ENCODE peak calls at places on chromosomes 1 and 21, in seven cellular contexts. I, C, T, W, M, R and J are unnamed samples.

GRCh38 chr1:53442297-53442696 is 16.9 kb upstream of the DMRTB1 start:
- DNase-seq in M (peak), T (no peak), W (no peak), C (no peak), R (peak), I (no peak), J (no peak)

GRCh38 chr1:243433737-243434370 is 178.0 kb downstream of the SDCCAG8 start:
- DNase-seq in R (peak), I (no peak), C (no peak), W (no peak), M (peak), T (no peak), J (no peak)

GRCh38 chr1:72197786-72198185 is 84.6 kb downstream of the NEGR1 start:
- DNase-seq in W (no peak), M (no peak), C (no peak), I (no peak), R (no peak), T (no peak), J (no peak)

GRCh38 chr1:244041475-244042100 is 9.5 kb upstream of the ZBTB18 start:
- DNase-seq in R (peak), I (no peak), M (peak), C (no peak), T (no peak), W (no peak), J (no peak)

GRCh38 chr21:34695434-34695833 is 26.6 kb downstream of the CLIC6 start:
- DNase-seq in I (no peak), W (no peak), C (no peak), M (no peak), R (no peak), T (peak), J (peak)

GRCh38 chr1:145692785-145693443 is 14.3 kb downstream of the PDZK1 start:
- DNase-seq in M (no peak), I (no peak), W (no peak), T (no peak), C (no peak), R (peak), J (no peak)

GRCh38 chr1:118988186-118989005 is at the start of gene TBX15:
- DNase-seq in W (peak), T (no peak), C (no peak), M (no peak), I (no peak), R (peak), J (no peak)

GRCh38 chr1:61426254-61426653 is 298.7 kb downstream of the TM2D1 start:
- DNase-seq in M (no peak), I (no peak), T (no peak), W (no peak), C (no peak), R (no peak), J (no peak)

GRCh38 chr1:74468982-74469603 is 43.3 kb downstream of the LRRC53 start:
- DNase-seq in W (no peak), R (peak), M (peak), I (no peak), T (peak), C (no peak), J (peak)

GRCh38 chr1:115670476-115671175 is 28.9 kb downstream of the VANGL1 start:
- DNase-seq in T (no peak), W (no peak), C (no peak), I (no peak), R (no peak), M (peak), J (no peak)

GRCh38 chr1:174519845-174520244 is 72.1 kb downstream of the GPR52 start:
- DNase-seq in M (no peak), C (no peak), T (no peak), I (no peak), R (no peak), W (no peak), J (no peak)

GRCh38 chr1:9755441-9755995 is 68.2 kb downstream of the CLSTN1 start:
- DNase-seq in I (no peak), C (no peak), R (no peak), T (no peak), W (no peak), M (no peak), J (no peak)

GRCh38 chr1:154996966-154997701 is 3.7 kb downstream of the LENEP start:
- DNase-seq in R (no peak), T (no peak), M (no peak), C (no peak), I (no peak), W (no peak), J (no peak)

GRCh38 chr1:106621853-106622252 is 434.6 kb upstream of the PRMT6 start:
- DNase-seq in R (no peak), M (no peak), I (no peak), T (no peak), C (no peak), W (no peak), J (no peak)

GRCh38 chr1:21749109-21749508 is 33.8 kb downstream of the USP48 start:
- DNase-seq in I (peak), R (no peak), C (no peak), W (no peak), T (no peak), M (no peak), J (no peak)

GRCh38 chr21:15896501-15896900 is 166.7 kb downstream of the USP25 start:
- DNase-seq in M (no peak), C (no peak), W (no peak), T (no peak), R (no peak), I (no peak), J (no peak)

GRCh38 chr21:32576011-32576410 is 9.3 kb downstream of the TCP10L start:
- DNase-seq in W (no peak), I (no peak), R (no peak), C (no peak), M (no peak), T (no peak), J (no peak)

GRCh38 chr1:107689157-107689556 is 275.8 kb downstream of the VAV3 start:
- DNase-seq in I (no peak), W (no peak), C (peak), T (no peak), M (no peak), R (no peak), J (no peak)

GRCh38 chr1:233440952-233441401 is 113.5 kb downstream of the MAP3K21 start:
- DNase-seq in C (no peak), R (peak), W (peak), I (no peak), M (peak), T (peak), J (peak)

GRCh38 chr1:243903023-243903422 is 53.0 kb upstream of the AKT3 start:
- DNase-seq in W (no peak), R (no peak), I (no peak), T (no peak), C (no peak), M (no peak), J (no peak)

GRCh38 chr1:179322481-179323026 is 29.0 kb downstream of the SOAT1 start:
- DNase-seq in W (no peak), I (no peak), R (no peak), T (no peak), M (peak), C (no peak), J (no peak)

GRCh38 chr1:2826316-2826715 is 24.8 kb upstream of the TTC34 start:
- DNase-seq in I (no peak), W (no peak), T (no peak), C (no peak), M (no peak), R (no peak), J (no peak)

GRCh38 chr1:61056674-61057439 is 25.5 kb upstream of the NFIA start:
- DNase-seq in M (peak), T (no peak), I (peak), R (peak), W (no peak), C (peak), J (no peak)

GRCh38 chr21:45938811-45939520 is 42.6 kb upstream of the COL6A1 start:
- DNase-seq in M (no peak), R (no peak), T (no peak), I (no peak), W (no peak), C (no peak), J (no peak)

GRCh38 chr1:98102369-98103030 is 181.7 kb upstream of the DPYD start:
- DNase-seq in T (no peak), W (no peak), C (no peak), R (peak), M (peak), I (no peak), J (no peak)

GRCh38 chr1:98107256-98107655 is 186.4 kb upstream of the DPYD start:
- DNase-seq in T (no peak), C (no peak), I (no peak), W (no peak), R (no peak), M (no peak), J (no peak)

GRCh38 chr1:98101364-98101763 is 180.5 kb upstream of the DPYD start:
- DNase-seq in I (no peak), W (no peak), C (no peak), M (no peak), T (no peak), R (no peak), J (no peak)

GRCh38 chr1:98104285-98104684 is 183.5 kb upstream of the DPYD start:
- DNase-seq in C (no peak), T (no peak), I (no peak), W (no peak), R (peak), M (peak), J (no peak)

DNA sequence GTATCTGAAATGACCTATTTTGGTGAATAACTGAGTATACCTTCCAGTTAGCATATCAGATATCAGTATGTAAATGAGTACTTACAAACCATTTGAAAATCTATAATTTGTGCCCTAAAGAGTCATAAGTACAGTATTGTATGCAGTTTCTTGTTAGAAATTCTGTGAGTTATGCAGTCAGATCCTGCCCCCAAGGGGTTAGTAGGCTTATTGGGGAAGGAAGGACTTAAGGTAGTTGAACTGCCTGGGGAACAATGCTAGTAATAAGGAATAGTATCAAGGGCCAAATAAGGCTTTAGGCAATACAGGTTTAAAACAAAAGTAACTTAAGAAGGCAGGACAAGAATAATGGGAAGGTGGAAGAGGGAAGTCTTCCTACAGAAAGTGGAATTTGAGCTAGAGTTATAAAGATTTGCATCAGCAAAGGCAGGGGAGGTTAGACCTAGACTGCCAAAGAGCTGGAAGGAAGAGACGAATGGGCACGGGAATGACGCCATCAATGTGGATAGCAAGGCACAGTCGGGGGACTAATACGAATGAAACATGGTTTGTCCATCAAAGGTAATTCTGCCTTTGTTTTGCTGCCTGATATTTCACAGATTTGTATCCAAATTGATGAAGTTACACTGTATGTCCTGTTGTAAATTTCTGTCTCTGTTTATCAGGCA is 182.9 kb upstream of the DPYD start:
- DNase-seq in C (no peak), M (peak), I (no peak), W (no peak), R (peak), T (no peak), J (no peak)
- TF ChIP-seq CTCF in C (no peak), M (peak), I (no peak), W (no peak), R (peak), T (no peak), J (no peak)

GRCh38 chr1:210363119-210363518 is 34.4 kb downstream of the HHAT start:
- DNase-seq in M (no peak), C (no peak), W (no peak), R (no peak), T (no peak), I (no peak), J (no peak)

GRCh38 chr1:210362526-210362925 is 33.8 kb downstream of the HHAT start:
- DNase-seq in T (no peak), C (no peak), I (no peak), M (peak), R (no peak), W (no peak), J (no peak)

GRCh38 chr1:210359255-210359654 is 30.6 kb downstream of the HHAT start:
- DNase-seq in M (no peak), C (no peak), R (no peak), I (no peak), W (no peak), T (no peak), J (no peak)

GRCh38 chr1:210361665-210362064 is 33.0 kb downstream of the HHAT start:
- DNase-seq in T (no peak), W (no peak), I (no peak), M (no peak), C (no peak), R (no peak), J (no peak)

DNA sequence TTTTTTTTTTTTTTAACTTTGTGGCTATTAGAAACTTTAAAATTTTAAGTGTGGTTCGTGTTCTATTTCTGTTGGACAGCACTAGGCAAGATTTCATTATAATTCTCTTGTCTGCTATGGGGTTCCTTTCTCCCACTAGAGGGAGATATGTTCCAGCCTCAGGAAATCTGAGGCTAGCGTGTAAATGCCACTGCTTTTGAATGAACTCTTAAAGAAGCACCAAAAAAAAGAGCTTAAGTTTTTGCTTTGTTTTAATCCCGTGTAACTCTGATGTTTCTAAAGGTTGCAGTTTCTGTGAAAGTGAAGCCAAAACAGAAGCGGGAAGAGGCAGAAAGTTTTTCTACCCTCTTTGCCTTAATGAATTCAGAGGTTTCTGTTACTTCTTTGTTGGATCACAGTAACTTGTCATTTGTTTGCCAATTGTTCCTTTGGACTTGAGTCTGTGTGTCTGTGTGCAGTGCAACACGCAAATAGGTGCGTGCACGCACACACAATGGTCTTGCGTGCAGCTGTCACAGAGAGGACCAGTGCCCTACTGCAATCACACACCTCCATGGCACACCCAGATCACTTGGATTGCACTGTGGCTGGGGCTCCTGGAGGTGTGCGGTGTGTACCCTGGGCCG is 32.3 kb downstream of the HHAT start:
- DNase-seq in C (no peak), R (peak), W (no peak), T (peak), M (peak), I (no peak), J (peak)
- TF ChIP-seq CTCF in C (peak), R (peak), W (no peak), T (peak), M (peak), I (peak), J (peak)

GRCh38 chr1:17874665-17875064 is 119.5 kb downstream of the ACTL8 start:
- DNase-seq in I (no peak), R (peak), M (peak), C (no peak), T (no peak), W (no peak), J (no peak)
- TF ChIP-seq CTCF in I (no peak), R (no peak), M (no peak), C (no peak), T (no peak), W (no peak), J (no peak)

GRCh38 chr1:76868154-76868882 is 1.0 kb downstream of the ST6GALNAC5 start:
- DNase-seq in I (peak), W (peak), M (peak), T (peak), C (peak), R (peak), J (peak)

GRCh38 chr1:76865696-76866291 is 1.5 kb upstream of the ST6GALNAC5 start:
- DNase-seq in T (no peak), C (no peak), I (no peak), M (no peak), W (no peak), R (no peak), J (no peak)

GRCh38 chr1:76868916-76869315 is 1.6 kb downstream of the ST6GALNAC5 start:
- DNase-seq in C (no peak), I (peak), R (no peak), M (no peak), W (peak), T (peak), J (no peak)

GRCh38 chr1:76866566-76866965 is 714 bp upstream of the ST6GALNAC5 start:
- DNase-seq in I (no peak), M (no peak), C (no peak), W (no peak), T (no peak), R (peak), J (no peak)

GRCh38 chr1:76867342-76868130 is at the start of gene ST6GALNAC5:
- DNase-seq in R (peak), M (peak), T (peak), C (no peak), W (peak), I (peak), J (peak)
- TF ChIP-seq CTCF in R (no peak), M (no peak), T (no peak), C (no peak), W (no peak), I (peak), J (no peak)

DNA sequence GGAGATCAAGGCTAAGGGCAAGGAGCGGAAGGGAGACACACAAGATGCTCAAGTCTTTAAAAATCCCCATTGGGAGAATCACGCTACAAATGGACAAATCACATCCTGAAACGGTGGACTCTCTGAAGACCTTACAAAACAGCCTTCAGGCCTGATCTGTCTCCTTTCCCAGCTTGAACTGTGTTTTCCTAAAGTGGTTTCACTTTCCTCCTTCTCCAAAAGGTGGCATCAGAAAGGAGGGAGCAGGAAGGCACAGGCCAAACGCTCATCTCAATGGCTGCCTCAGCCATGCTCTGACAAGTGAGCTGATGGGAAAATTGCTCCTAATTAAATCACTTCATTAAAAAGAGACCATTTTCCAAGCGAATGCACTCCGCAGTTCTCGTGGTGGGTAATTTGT is 47.7 kb downstream of the UTP25 start:
- DNase-seq in C (no peak), R (peak), W (peak), T (no peak), I (no peak), M (peak), J (no peak)
- TF ChIP-seq CTCF in C (no peak), R (peak), W (no peak), T (no peak), I (peak), M (peak), J (no peak)